ENCODE peak calls at places on chromosomes 5 and 9, in four cellular contexts. One of them, this sample, is unnamed.

GRCh38 chr5:73655521-73656160 is 29.6 kb downstream of the ARHGEF28 start:
- DNase-seq in OCI-LY7: no peak
- DNase-seq in tibial artery: peak; percentile 71
- DNase-seq in ovary: no peak
- DNase-seq in this sample: no peak

GRCh38 chr9:21465859-21466518 is 16.1 kb downstream of the IFNE start:
- DNase-seq in OCI-LY7: peak; percentile 41
- DNase-seq in tibial artery: no peak
- DNase-seq in ovary: no peak
- DNase-seq in this sample: no peak

GRCh38 chr5:31889131-31889561 is 250.2 kb downstream of the PDZD2 start:
- DNase-seq in OCI-LY7: no peak
- DNase-seq in tibial artery: no peak
- DNase-seq in ovary: no peak
- DNase-seq in this sample: no peak

GRCh38 chr5:141199359-141200235 is at the start of gene PCDHB11:
- DNase-seq in OCI-LY7: peak; percentile 18
- DNase-seq in tibial artery: no peak
- DNase-seq in ovary: no peak
- DNase-seq in this sample: no peak

GRCh38 chr5:162174358-162174757 is 106.8 kb downstream of the GABRG2 start:
- DNase-seq in OCI-LY7: no peak
- DNase-seq in tibial artery: no peak
- DNase-seq in ovary: no peak
- DNase-seq in this sample: no peak

GRCh38 chr9:136571525-136571924 is 25.7 kb upstream of the NOTCH1 start:
- DNase-seq in OCI-LY7: no peak
- DNase-seq in tibial artery: no peak
- DNase-seq in ovary: no peak
- DNase-seq in this sample: no peak

GRCh38 chr5:53311661-53312060 is 168.8 kb upstream of the FST start:
- DNase-seq in OCI-LY7: no peak
- DNase-seq in tibial artery: no peak
- DNase-seq in ovary: no peak
- DNase-seq in this sample: no peak

GRCh38 chr9:86766912-86767311 is 180.4 kb downstream of the GAS1 start:
- DNase-seq in OCI-LY7: no peak
- DNase-seq in tibial artery: no peak
- DNase-seq in ovary: no peak
- DNase-seq in this sample: peak; percentile 29

GRCh38 chr5:147539053-147539452 is 29.2 kb upstream of the DPYSL3 start:
- DNase-seq in OCI-LY7: no peak
- DNase-seq in tibial artery: no peak
- DNase-seq in ovary: no peak
- DNase-seq in this sample: peak; percentile 46

GRCh38 chr5:61604626-61605025 is 272.6 kb downstream of the ZSWIM6 start:
- DNase-seq in OCI-LY7: no peak
- DNase-seq in tibial artery: no peak
- DNase-seq in ovary: no peak
- DNase-seq in this sample: no peak

GRCh38 chr5:72467987-72468386 is 39.2 kb downstream of the ZNF366 start:
- DNase-seq in OCI-LY7: no peak
- DNase-seq in tibial artery: no peak
- DNase-seq in ovary: no peak
- DNase-seq in this sample: no peak

GRCh38 chr9:89497181-89497963 is 541 bp downstream of the SEMA4D start:
- DNase-seq in OCI-LY7: peak; percentile 64
- DNase-seq in tibial artery: no peak
- DNase-seq in ovary: no peak
- DNase-seq in this sample: no peak

GRCh38 chr9:130118841-130119520 is 53.2 kb upstream of the NCS1 start:
- DNase-seq in OCI-LY7: no peak
- DNase-seq in tibial artery: no peak
- DNase-seq in ovary: no peak
- DNase-seq in this sample: no peak

GRCh38 chr5:33261305-33261704 is 179.5 kb upstream of the TARS1 start:
- DNase-seq in OCI-LY7: no peak
- DNase-seq in tibial artery: no peak
- DNase-seq in ovary: no peak
- DNase-seq in this sample: peak; percentile 38

GRCh38 chr5:82107277-82107676 is 135.5 kb downstream of the ATG10 start:
- DNase-seq in OCI-LY7: no peak
- DNase-seq in tibial artery: no peak
- DNase-seq in ovary: no peak
- DNase-seq in this sample: peak; percentile 12

GRCh38 chr5:116859666-116860320 is 285.2 kb upstream of the SEMA6A start:
- DNase-seq in OCI-LY7: no peak
- DNase-seq in tibial artery: no peak
- DNase-seq in ovary: no peak
- DNase-seq in this sample: no peak

GRCh38 chr9:128167209-128167608 is 7.1 kb downstream of the BBLN start:
- DNase-seq in OCI-LY7: no peak
- DNase-seq in tibial artery: no peak
- DNase-seq in ovary: no peak
- DNase-seq in this sample: no peak

GRCh38 chr9:114771901-114772300 is 33.9 kb downstream of the TNFSF15 start:
- DNase-seq in OCI-LY7: no peak
- DNase-seq in tibial artery: no peak
- DNase-seq in ovary: no peak
- DNase-seq in this sample: no peak

GRCh38 chr5:112388010-112388553 is 31.0 kb downstream of the EPB41L4A start:
- DNase-seq in OCI-LY7: no peak
- DNase-seq in tibial artery: no peak
- DNase-seq in ovary: no peak
- DNase-seq in this sample: no peak

GRCh38 chr5:146828385-146828784 is 50.2 kb downstream of the PPP2R2B start:
- DNase-seq in OCI-LY7: no peak
- DNase-seq in tibial artery: no peak
- DNase-seq in ovary: no peak
- DNase-seq in this sample: no peak

GRCh38 chr9:19975499-19975898 is 186.7 kb upstream of the SLC24A2 start:
- DNase-seq in OCI-LY7: no peak
- DNase-seq in tibial artery: no peak
- DNase-seq in ovary: no peak
- DNase-seq in this sample: no peak

GRCh38 chr5:122385286-122385685 is 73.2 kb downstream of the SNCAIP start:
- DNase-seq in OCI-LY7: no peak
- DNase-seq in tibial artery: no peak
- DNase-seq in ovary: no peak
- DNase-seq in this sample: no peak

GRCh38 chr5:80055491-80056170 is 20.5 kb downstream of the THBS4 start:
- DNase-seq in OCI-LY7: no peak
- DNase-seq in tibial artery: no peak
- DNase-seq in ovary: no peak
- DNase-seq in this sample: no peak

DNA sequence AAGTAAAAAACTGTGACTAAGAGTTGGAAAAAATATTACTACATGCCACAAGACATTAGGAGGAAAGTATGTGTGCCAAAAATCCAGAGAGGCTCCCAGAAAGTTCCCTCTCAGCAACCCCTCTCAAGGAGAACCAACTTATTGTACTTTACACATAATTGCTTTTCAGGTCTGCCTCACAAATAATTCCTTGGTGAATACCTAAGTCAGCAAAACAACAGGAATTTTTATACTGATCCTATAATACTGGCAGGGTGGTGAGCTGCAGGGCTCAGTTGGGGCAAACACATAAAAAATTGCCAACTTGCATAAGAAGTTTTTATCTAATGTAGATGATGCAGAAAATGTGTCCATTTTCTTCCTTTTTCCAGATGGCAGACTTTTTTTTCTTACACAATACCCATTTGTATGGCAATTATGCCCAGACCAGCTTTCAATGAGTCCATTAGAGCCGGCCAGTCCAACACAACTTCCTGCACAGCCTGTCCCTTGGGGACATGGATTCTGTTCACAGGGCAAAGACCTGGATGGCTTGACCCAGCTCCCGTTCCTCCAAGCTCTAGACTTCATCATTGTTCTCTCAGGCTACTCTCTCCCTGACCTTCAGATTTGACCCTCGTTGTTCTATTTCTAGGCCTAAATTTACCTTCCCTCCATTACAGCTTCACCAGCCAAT is 31.3 kb downstream of the MARCHF3 start:
- DNase-seq in OCI-LY7: no peak
- DNase-seq in tibial artery: no peak
- DNase-seq in ovary: no peak
- DNase-seq in this sample: no peak
- H3K4me3 ChIP-seq in OCI-LY7: no peak overlapping the region
- H3K4me3 ChIP-seq in tibial artery: no peak overlapping the region
- H3K4me3 ChIP-seq in ovary: no peak overlapping the region
- H3K4me3 ChIP-seq in this sample: no peak overlapping the region

GRCh38 chr9:132365986-132366385 is 11.2 kb upstream of the SETX start:
- DNase-seq in OCI-LY7: no peak
- DNase-seq in tibial artery: no peak
- DNase-seq in ovary: no peak
- DNase-seq in this sample: no peak
- H3K4me3 ChIP-seq in OCI-LY7: no peak overlapping the region
- H3K4me3 ChIP-seq in tibial artery: no peak overlapping the region
- H3K4me3 ChIP-seq in ovary: no peak overlapping the region
- H3K4me3 ChIP-seq in this sample: no peak overlapping the region

GRCh38 chr5:176650354-176650884 is 3.1 kb downstream of the TSPAN17 start:
- DNase-seq in OCI-LY7: no peak
- DNase-seq in tibial artery: no peak
- DNase-seq in ovary: no peak
- DNase-seq in this sample: no peak

GRCh38 chr5:176647870-176648466 is 684 bp downstream of the TSPAN17 start:
- DNase-seq in OCI-LY7: no peak
- DNase-seq in tibial artery: peak; percentile 75
- DNase-seq in ovary: peak; percentile 70
- DNase-seq in this sample: peak; percentile 63

GRCh38 chr5:176647030-176647869 is at the start of gene TSPAN17:
- DNase-seq in OCI-LY7: peak; percentile 100
- DNase-seq in tibial artery: peak; percentile 100
- DNase-seq in ovary: peak; percentile 100
- DNase-seq in this sample: peak; percentile 100

GRCh38 chr5:176646707-176647029 is 616 bp upstream of the TSPAN17 start:
- DNase-seq in OCI-LY7: no peak
- DNase-seq in tibial artery: no peak
- DNase-seq in ovary: no peak
- DNase-seq in this sample: no peak

GRCh38 chr5:176648467-176649194 is 1.3 kb downstream of the TSPAN17 start:
- DNase-seq in OCI-LY7: no peak
- DNase-seq in tibial artery: no peak
- DNase-seq in ovary: no peak
- DNase-seq in this sample: no peak
- H3K4me3 ChIP-seq in OCI-LY7: peak overlapping the region; percentile 86
- H3K4me3 ChIP-seq in tibial artery: peak overlapping the region; percentile 74
- H3K4me3 ChIP-seq in ovary: peak overlapping the region; percentile 68
- H3K4me3 ChIP-seq in this sample: peak overlapping the region; percentile 57

DNA sequence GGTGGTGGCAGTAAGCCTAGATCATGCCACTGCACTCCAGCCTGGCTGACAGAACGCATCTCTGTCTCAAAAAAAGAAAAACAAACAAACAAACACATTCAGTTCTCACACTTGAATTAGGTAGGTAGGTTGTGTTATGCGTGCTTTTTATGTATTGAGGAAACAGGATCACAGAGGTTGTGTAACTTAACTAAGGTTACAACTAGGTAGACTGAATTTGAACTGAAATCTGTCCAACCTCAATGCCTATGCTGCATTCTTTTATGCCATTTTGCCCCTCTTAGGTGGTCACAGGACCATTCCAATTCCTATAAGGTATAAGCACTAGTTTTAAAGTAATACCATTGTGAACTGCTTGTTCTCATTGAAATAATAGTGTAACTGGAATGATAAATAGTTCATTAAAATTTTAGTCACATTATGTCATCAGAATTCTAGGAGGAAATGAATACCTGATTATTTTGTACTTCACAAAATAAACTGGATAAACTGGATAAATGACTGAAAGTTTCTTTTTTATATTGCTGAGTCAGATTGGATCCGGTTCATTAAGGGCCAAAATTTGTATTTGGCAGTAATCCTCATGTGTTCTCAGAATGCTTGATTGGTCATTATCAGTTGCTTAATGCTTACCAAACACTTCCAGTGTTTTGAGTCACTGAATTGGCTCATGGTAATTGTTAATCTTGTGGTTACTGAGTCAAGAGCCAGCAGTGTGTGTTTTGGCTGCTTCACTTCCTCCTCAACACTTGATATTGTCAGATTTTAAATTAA is 7.1 kb downstream of the UBAP1 start:
- DNase-seq in OCI-LY7: peak; percentile 14
- DNase-seq in tibial artery: peak; percentile 65
- DNase-seq in ovary: peak; percentile 75
- DNase-seq in this sample: no peak
- H3K4me3 ChIP-seq in OCI-LY7: no peak overlapping the region
- H3K4me3 ChIP-seq in tibial artery: no peak overlapping the region
- H3K4me3 ChIP-seq in ovary: no peak overlapping the region
- H3K4me3 ChIP-seq in this sample: no peak overlapping the region

DNA sequence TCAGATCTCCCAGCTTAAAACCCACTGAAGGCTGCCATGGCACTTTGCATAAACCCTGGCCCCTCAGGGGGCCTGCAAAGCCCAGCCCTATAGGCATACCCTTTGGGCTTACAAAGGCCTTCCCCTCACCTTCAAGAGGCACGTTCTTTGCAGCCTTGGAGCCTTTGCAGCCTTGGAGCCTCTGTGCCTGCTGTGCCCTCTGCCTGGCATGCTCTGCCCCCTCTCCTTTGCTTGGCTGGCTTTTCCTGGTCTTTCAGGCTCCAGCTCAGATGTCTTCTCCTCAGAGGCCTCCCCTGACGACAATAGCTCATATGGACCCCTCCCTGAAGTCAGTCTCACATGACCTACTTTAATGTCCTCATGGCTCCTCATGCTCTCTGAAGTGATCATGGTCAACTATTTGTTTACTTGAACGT is 60.3 kb downstream of the CXXC5 start:
- DNase-seq in OCI-LY7: no peak
- DNase-seq in tibial artery: no peak
- DNase-seq in ovary: no peak
- DNase-seq in this sample: no peak
- H3K4me3 ChIP-seq in OCI-LY7: no peak overlapping the region
- H3K4me3 ChIP-seq in tibial artery: no peak overlapping the region
- H3K4me3 ChIP-seq in ovary: no peak overlapping the region
- H3K4me3 ChIP-seq in this sample: no peak overlapping the region

DNA sequence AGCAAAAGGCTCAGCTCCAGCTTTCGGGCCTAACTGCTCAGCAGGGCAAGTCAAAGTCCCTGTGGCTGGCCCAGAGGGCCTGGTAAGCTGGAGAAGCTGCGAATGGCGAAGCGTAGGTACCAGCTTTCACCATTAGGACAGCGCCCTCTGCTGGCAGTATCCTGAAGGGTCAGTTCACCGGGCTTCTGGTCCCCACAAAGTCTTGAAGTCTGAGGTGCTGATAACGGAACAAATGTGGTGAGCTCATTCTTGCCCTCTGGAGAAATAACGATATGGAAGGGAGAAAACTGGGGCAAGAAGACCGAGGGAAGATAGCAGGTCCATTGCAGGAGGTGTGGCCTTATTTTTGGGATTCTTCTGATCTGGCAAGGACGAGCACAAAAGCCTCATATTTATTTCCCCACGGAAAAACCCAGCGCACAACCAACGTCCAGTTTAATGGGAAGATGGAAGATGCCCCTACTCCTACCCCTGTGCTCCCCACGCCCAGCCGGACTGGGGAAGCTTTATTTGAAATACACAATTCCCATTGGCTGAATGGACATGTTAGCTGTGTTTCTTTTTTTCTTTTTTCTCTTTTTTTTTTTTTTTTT is 7.2 kb downstream of the SOWAHA start:
- DNase-seq in OCI-LY7: peak; percentile 84
- DNase-seq in tibial artery: peak; percentile 92
- DNase-seq in ovary: peak; percentile 87
- DNase-seq in this sample: peak; percentile 95
- H3K4me3 ChIP-seq in OCI-LY7: no peak overlapping the region
- H3K4me3 ChIP-seq in tibial artery: no peak overlapping the region
- H3K4me3 ChIP-seq in ovary: no peak overlapping the region
- H3K4me3 ChIP-seq in this sample: no peak overlapping the region

GRCh38 chr9:77587851-77588250 is 60.3 kb downstream of the GNA14 start:
- DNase-seq in OCI-LY7: no peak
- DNase-seq in tibial artery: no peak
- DNase-seq in ovary: no peak
- DNase-seq in this sample: no peak
- H3K4me3 ChIP-seq in OCI-LY7: no peak overlapping the region
- H3K4me3 ChIP-seq in tibial artery: no peak overlapping the region
- H3K4me3 ChIP-seq in ovary: no peak overlapping the region
- H3K4me3 ChIP-seq in this sample: no peak overlapping the region

This sample was measured in SJSA1.